ENCODE peak calls at places on chromosomes 11 and 22, in eight cellular contexts. One of them, this sample, is unnamed.

GRCh38 chr11:11025087-11025486 is 167.2 kb upstream of the ZBED5 start:
- DNase-seq in activated T-cell treated with anti-CD3 and anti-CD28 coated beads for 1 hour: no peak
- DNase-seq in T-cell: no peak
- DNase-seq in coronary artery: no peak
- DNase-seq in stimulated activated CD4-positive, alpha-beta T cell treated with anti-CD3 and anti-CD28 coated beads, Interleukin-2, amount 100 ng/mL, for 48 hours: no peak
- DNase-seq in HTR-8/SVneo: peak; percentile 12
- DNase-seq in ELF-1: no peak
- DNase-seq in fibroblast of the conjunctiva: no peak
- DNase-seq in this sample: no peak

GRCh38 chr22:38609371-38609770 is 39.4 kb upstream of the DMC1 start:
- DNase-seq in coronary artery: no peak
- DNase-seq in HTR-8/SVneo: no peak
- DNase-seq in ELF-1: no peak
- DNase-seq in activated T-cell treated with anti-CD3 and anti-CD28 coated beads for 1 hour: no peak
- DNase-seq in fibroblast of the conjunctiva: no peak
- DNase-seq in stimulated activated CD4-positive, alpha-beta T cell treated with anti-CD3 and anti-CD28 coated beads, Interleukin-2, amount 100 ng/mL, for 48 hours: no peak
- DNase-seq in T-cell: no peak
- DNase-seq in this sample: no peak

GRCh38 chr11:68812526-68812925 is 29.2 kb downstream of the CPT1A start:
- DNase-seq in fibroblast of the conjunctiva: no peak
- DNase-seq in ELF-1: no peak
- DNase-seq in coronary artery: no peak
- DNase-seq in HTR-8/SVneo: no peak
- DNase-seq in activated T-cell treated with anti-CD3 and anti-CD28 coated beads for 1 hour: no peak
- DNase-seq in T-cell: no peak
- DNase-seq in stimulated activated CD4-positive, alpha-beta T cell treated with anti-CD3 and anti-CD28 coated beads, Interleukin-2, amount 100 ng/mL, for 48 hours: no peak
- DNase-seq in this sample: no peak

GRCh38 chr11:63840356-63841060 is 1.6 kb downstream of the MARK2 start:
- DNase-seq in fibroblast of the conjunctiva: no peak
- DNase-seq in stimulated activated CD4-positive, alpha-beta T cell treated with anti-CD3 and anti-CD28 coated beads, Interleukin-2, amount 100 ng/mL, for 48 hours: no peak
- DNase-seq in coronary artery: no peak
- DNase-seq in ELF-1: no peak
- DNase-seq in T-cell: no peak
- DNase-seq in HTR-8/SVneo: no peak
- DNase-seq in activated T-cell treated with anti-CD3 and anti-CD28 coated beads for 1 hour: no peak
- DNase-seq in this sample: no peak

GRCh38 chr11:14249121-14249963 is 109.6 kb downstream of the RRAS2 start:
- DNase-seq in ELF-1: peak; percentile 75
- DNase-seq in T-cell: peak; percentile 65
- DNase-seq in HTR-8/SVneo: peak; percentile 49
- DNase-seq in stimulated activated CD4-positive, alpha-beta T cell treated with anti-CD3 and anti-CD28 coated beads, Interleukin-2, amount 100 ng/mL, for 48 hours: peak; percentile 60
- DNase-seq in fibroblast of the conjunctiva: peak; percentile 50
- DNase-seq in coronary artery: no peak
- DNase-seq in activated T-cell treated with anti-CD3 and anti-CD28 coated beads for 1 hour: peak; percentile 73
- DNase-seq in this sample: peak; percentile 65

GRCh38 chr11:95228081-95228859 is 2.7 kb downstream of the SESN3 start:
- DNase-seq in T-cell: no peak
- DNase-seq in stimulated activated CD4-positive, alpha-beta T cell treated with anti-CD3 and anti-CD28 coated beads, Interleukin-2, amount 100 ng/mL, for 48 hours: no peak
- DNase-seq in fibroblast of the conjunctiva: no peak
- DNase-seq in coronary artery: no peak
- DNase-seq in activated T-cell treated with anti-CD3 and anti-CD28 coated beads for 1 hour: no peak
- DNase-seq in ELF-1: no peak
- DNase-seq in HTR-8/SVneo: no peak
- DNase-seq in this sample: no peak

GRCh38 chr11:130636672-130637463 is 188.4 kb downstream of the ADAMTS15 start:
- DNase-seq in fibroblast of the conjunctiva: no peak
- DNase-seq in HTR-8/SVneo: no peak
- DNase-seq in stimulated activated CD4-positive, alpha-beta T cell treated with anti-CD3 and anti-CD28 coated beads, Interleukin-2, amount 100 ng/mL, for 48 hours: no peak
- DNase-seq in ELF-1: no peak
- DNase-seq in T-cell: no peak
- DNase-seq in activated T-cell treated with anti-CD3 and anti-CD28 coated beads for 1 hour: no peak
- DNase-seq in coronary artery: peak; percentile 47
- DNase-seq in this sample: no peak

GRCh38 chr22:24390576-24390975 is 36.8 kb upstream of the ADORA2A start:
- DNase-seq in activated T-cell treated with anti-CD3 and anti-CD28 coated beads for 1 hour: no peak
- DNase-seq in ELF-1: no peak
- DNase-seq in coronary artery: no peak
- DNase-seq in fibroblast of the conjunctiva: no peak
- DNase-seq in HTR-8/SVneo: no peak
- DNase-seq in T-cell: no peak
- DNase-seq in stimulated activated CD4-positive, alpha-beta T cell treated with anti-CD3 and anti-CD28 coated beads, Interleukin-2, amount 100 ng/mL, for 48 hours: no peak
- DNase-seq in this sample: no peak

GRCh38 chr11:106761745-106762144 is 256.5 kb downstream of the GUCY1A2 start:
- DNase-seq in ELF-1: no peak
- DNase-seq in fibroblast of the conjunctiva: no peak
- DNase-seq in HTR-8/SVneo: no peak
- DNase-seq in stimulated activated CD4-positive, alpha-beta T cell treated with anti-CD3 and anti-CD28 coated beads, Interleukin-2, amount 100 ng/mL, for 48 hours: no peak
- DNase-seq in coronary artery: no peak
- DNase-seq in activated T-cell treated with anti-CD3 and anti-CD28 coated beads for 1 hour: no peak
- DNase-seq in T-cell: no peak
- DNase-seq in this sample: no peak

GRCh38 chr11:76885390-76886097 is 24.8 kb downstream of the ACER3 start:
- DNase-seq in activated T-cell treated with anti-CD3 and anti-CD28 coated beads for 1 hour: no peak
- DNase-seq in stimulated activated CD4-positive, alpha-beta T cell treated with anti-CD3 and anti-CD28 coated beads, Interleukin-2, amount 100 ng/mL, for 48 hours: no peak
- DNase-seq in coronary artery: no peak
- DNase-seq in ELF-1: no peak
- DNase-seq in T-cell: no peak
- DNase-seq in HTR-8/SVneo: peak; percentile 61
- DNase-seq in fibroblast of the conjunctiva: no peak
- DNase-seq in this sample: no peak

GRCh38 chr22:49935561-49935960 is 17.1 kb downstream of the CRELD2 start:
- DNase-seq in stimulated activated CD4-positive, alpha-beta T cell treated with anti-CD3 and anti-CD28 coated beads, Interleukin-2, amount 100 ng/mL, for 48 hours: no peak
- DNase-seq in HTR-8/SVneo: no peak
- DNase-seq in ELF-1: no peak
- DNase-seq in activated T-cell treated with anti-CD3 and anti-CD28 coated beads for 1 hour: peak; percentile 44
- DNase-seq in fibroblast of the conjunctiva: no peak
- DNase-seq in coronary artery: no peak
- DNase-seq in T-cell: no peak
- DNase-seq in this sample: peak; percentile 38

GRCh38 chr11:12267921-12268320 is 109.5 kb upstream of the PARVA start:
- DNase-seq in ELF-1: no peak
- DNase-seq in fibroblast of the conjunctiva: no peak
- DNase-seq in stimulated activated CD4-positive, alpha-beta T cell treated with anti-CD3 and anti-CD28 coated beads, Interleukin-2, amount 100 ng/mL, for 48 hours: no peak
- DNase-seq in coronary artery: no peak
- DNase-seq in T-cell: no peak
- DNase-seq in HTR-8/SVneo: no peak
- DNase-seq in activated T-cell treated with anti-CD3 and anti-CD28 coated beads for 1 hour: no peak
- DNase-seq in this sample: no peak

GRCh38 chr11:61766353-61766841 is 14.0 kb downstream of the MYRF start:
- DNase-seq in ELF-1: no peak
- DNase-seq in T-cell: no peak
- DNase-seq in activated T-cell treated with anti-CD3 and anti-CD28 coated beads for 1 hour: no peak
- DNase-seq in fibroblast of the conjunctiva: no peak
- DNase-seq in HTR-8/SVneo: no peak
- DNase-seq in stimulated activated CD4-positive, alpha-beta T cell treated with anti-CD3 and anti-CD28 coated beads, Interleukin-2, amount 100 ng/mL, for 48 hours: no peak
- DNase-seq in coronary artery: no peak
- DNase-seq in this sample: no peak

GRCh38 chr11:111044751-111045407 is 200.6 kb upstream of the POU2AF2 start:
- DNase-seq in activated T-cell treated with anti-CD3 and anti-CD28 coated beads for 1 hour: no peak
- DNase-seq in HTR-8/SVneo: no peak
- DNase-seq in fibroblast of the conjunctiva: no peak
- DNase-seq in ELF-1: no peak
- DNase-seq in coronary artery: no peak
- DNase-seq in T-cell: no peak
- DNase-seq in stimulated activated CD4-positive, alpha-beta T cell treated with anti-CD3 and anti-CD28 coated beads, Interleukin-2, amount 100 ng/mL, for 48 hours: no peak
- DNase-seq in this sample: no peak

GRCh38 chr11:68413591-68413999 is 47.0 kb upstream of the PPP6R3 start:
- DNase-seq in fibroblast of the conjunctiva: no peak
- DNase-seq in coronary artery: no peak
- DNase-seq in ELF-1: no peak
- DNase-seq in stimulated activated CD4-positive, alpha-beta T cell treated with anti-CD3 and anti-CD28 coated beads, Interleukin-2, amount 100 ng/mL, for 48 hours: no peak
- DNase-seq in activated T-cell treated with anti-CD3 and anti-CD28 coated beads for 1 hour: no peak
- DNase-seq in HTR-8/SVneo: no peak
- DNase-seq in T-cell: no peak
- DNase-seq in this sample: no peak

GRCh38 chr11:70205049-70205725 is 2.1 kb downstream of the FADD start:
- DNase-seq in T-cell: no peak
- DNase-seq in HTR-8/SVneo: no peak
- DNase-seq in ELF-1: peak; percentile 31
- DNase-seq in stimulated activated CD4-positive, alpha-beta T cell treated with anti-CD3 and anti-CD28 coated beads, Interleukin-2, amount 100 ng/mL, for 48 hours: no peak
- DNase-seq in coronary artery: no peak
- DNase-seq in fibroblast of the conjunctiva: no peak
- DNase-seq in activated T-cell treated with anti-CD3 and anti-CD28 coated beads for 1 hour: no peak
- DNase-seq in this sample: no peak

GRCh38 chr11:12674936-12675696 is 895 bp downstream of the TEAD1 start:
- DNase-seq in T-cell: no peak
- DNase-seq in fibroblast of the conjunctiva: no peak
- DNase-seq in activated T-cell treated with anti-CD3 and anti-CD28 coated beads for 1 hour: no peak
- DNase-seq in stimulated activated CD4-positive, alpha-beta T cell treated with anti-CD3 and anti-CD28 coated beads, Interleukin-2, amount 100 ng/mL, for 48 hours: no peak
- DNase-seq in HTR-8/SVneo: no peak
- DNase-seq in ELF-1: peak; percentile 32
- DNase-seq in coronary artery: peak; percentile 78
- DNase-seq in this sample: no peak

GRCh38 chr22:38572065-38572464 is 2.1 kb upstream of the DMC1 start:
- DNase-seq in HTR-8/SVneo: peak; percentile 35
- DNase-seq in activated T-cell treated with anti-CD3 and anti-CD28 coated beads for 1 hour: peak; percentile 2
- DNase-seq in T-cell: peak; percentile 14
- DNase-seq in coronary artery: no peak
- DNase-seq in stimulated activated CD4-positive, alpha-beta T cell treated with anti-CD3 and anti-CD28 coated beads, Interleukin-2, amount 100 ng/mL, for 48 hours: peak; percentile 32
- DNase-seq in fibroblast of the conjunctiva: peak; percentile 44
- DNase-seq in ELF-1: no peak
- DNase-seq in this sample: no peak

GRCh38 chr22:28855355-28856094 is 27.8 kb upstream of the ZNRF3 start:
- DNase-seq in ELF-1: peak; percentile 63
- DNase-seq in coronary artery: no peak
- DNase-seq in HTR-8/SVneo: peak; percentile 61
- DNase-seq in activated T-cell treated with anti-CD3 and anti-CD28 coated beads for 1 hour: peak; percentile 1
- DNase-seq in stimulated activated CD4-positive, alpha-beta T cell treated with anti-CD3 and anti-CD28 coated beads, Interleukin-2, amount 100 ng/mL, for 48 hours: peak; percentile 40
- DNase-seq in T-cell: peak; percentile 28
- DNase-seq in fibroblast of the conjunctiva: peak; percentile 63
- DNase-seq in this sample: peak; percentile 28

This sample was measured in T-helper 17 cell.